ENCODE peak calls at places on chromosomes 12 and 14, in ten cellular contexts. N is lower leg skin; Z is NCI-H1105 treated with DMSO at 0.1 percent for 48 hours; S is ELF-1; D is EL; B is GM06990; E is hypothalamus; G is activated naive CD4-positive, alpha-beta T cell treated with Interleukin-2 at 50 U/mL for 16 hours; U is NCI-H748 treated with DMSO at 0.1 percent for 48 hours; O is GM19239. K is an unnamed sample.

GRCh38 chr14:76957224-76957881 is 71.2 kb downstream of the IRF2BPL start:
- DNase-seq in N (no peak), Z (peak; percentile 19), S (peak; percentile 53), D (no peak), B (no peak), E (no peak), G (no peak), U (no peak), O (no peak), K (no peak)

GRCh38 chr12:78584695-78585094 is 279.9 kb upstream of the SYT1 start:
- DNase-seq in N (no peak), Z (no peak), S (peak; percentile 37), D (peak; percentile 29), B (no peak), E (no peak), G (no peak), U (no peak), O (no peak), K (no peak)

GRCh38 chr12:9378430-9378835 is 170.2 kb upstream of the PZP start:
- DNase-seq in N (no peak), Z (no peak), S (peak; percentile 45), D (no peak), B (no peak), E (no peak), G (no peak), U (no peak), O (no peak), K (no peak)

GRCh38 chr12:50402270-50403000 is 1.8 kb downstream of the LARP4 start:
- DNase-seq in N (peak; percentile 21), Z (no peak), S (no peak), D (no peak), B (no peak), E (no peak), G (no peak), U (no peak), O (no peak), K (no peak)

GRCh38 chr12:120089105-120089504 is 27.4 kb downstream of the RAB35 start:
- DNase-seq in N (no peak), Z (no peak), S (no peak), D (no peak), B (no peak), E (no peak), G (no peak), U (no peak), O (no peak), K (no peak)

GRCh38 chr12:48817957-48818830 is at the start of gene CACNB3:
- DNase-seq in N (peak; percentile 96), Z (peak; percentile 56), S (peak; percentile 76), D (peak; percentile 67), B (peak; percentile 53), E (no peak), G (peak; percentile 84), U (peak; percentile 66), O (peak; percentile 69), K (peak; percentile 60)

GRCh38 chr14:90336401-90336800 is 4.7 kb upstream of the NRDE2 start:
- DNase-seq in N (no peak), Z (no peak), S (no peak), D (no peak), B (no peak), E (no peak), G (no peak), U (no peak), O (no peak), K (no peak)

GRCh38 chr12:113306382-113306781 is 28.5 kb downstream of the SLC8B1 start:
- DNase-seq in N (no peak), Z (no peak), S (no peak), D (no peak), B (no peak), E (no peak), G (no peak), U (no peak), O (no peak), K (no peak)

GRCh38 chr12:10717410-10717809 is 5.7 kb downstream of the YBX3 start:
- DNase-seq in N (no peak), Z (peak; percentile 15), S (no peak), D (peak; percentile 35), B (no peak), E (no peak), G (no peak), U (no peak), O (no peak), K (no peak)

GRCh38 chr12:69984216-69984615 is 159.2 kb downstream of the MYRFL start:
- DNase-seq in N (no peak), Z (no peak), S (no peak), D (peak; percentile 16), B (no peak), E (no peak), G (no peak), U (no peak), O (no peak), K (no peak)

GRCh38 chr12:68119724-68120211 is 39.8 kb downstream of the IFNG start:
- DNase-seq in N (no peak), Z (peak; percentile 47), S (no peak), D (no peak), B (peak; percentile 41), E (no peak), G (peak; percentile 77), U (peak; percentile 70), O (peak; percentile 27), K (peak; percentile 44)

GRCh38 chr14:61584258-61584657 is 111.1 kb upstream of the HIF1A start:
- DNase-seq in N (no peak), Z (no peak), S (no peak), D (peak; percentile 85), B (no peak), E (no peak), G (no peak), U (no peak), O (no peak), K (no peak)

GRCh38 chr14:88961214-88961613 is 136.8 kb downstream of the TTC8 start:
- DNase-seq in N (no peak), Z (no peak), S (no peak), D (no peak), B (no peak), E (no peak), G (no peak), U (no peak), O (no peak), K (no peak)

GRCh38 chr12:5716221-5716620 is 228.8 kb downstream of the ANO2 start:
- DNase-seq in N (no peak), Z (no peak), S (no peak), D (peak; percentile 52), B (no peak), E (no peak), G (no peak), U (no peak), O (no peak), K (no peak)

GRCh38 chr14:67357583-67358354 is 1.8 kb downstream of the ATP6V1D start:
- DNase-seq in N (no peak), Z (no peak), S (peak; percentile 20), D (peak; percentile 19), B (no peak), E (no peak), G (no peak), U (no peak), O (no peak), K (no peak)

GRCh38 chr14:94051779-94052178 is 25.6 kb downstream of the OTUB2 start:
- DNase-seq in N (no peak), Z (no peak), S (no peak), D (no peak), B (no peak), E (no peak), G (no peak), U (no peak), O (no peak), K (no peak)

GRCh38 chr14:101598159-101598558 is 36.9 kb downstream of the DIO3 start:
- DNase-seq in N (peak; percentile 46), Z (no peak), S (no peak), D (no peak), B (no peak), E (no peak), G (no peak), U (no peak), O (no peak), K (no peak)

GRCh38 chr12:61870658-61871559 is 389.3 kb upstream of the USP15 start:
- DNase-seq in N (no peak), Z (no peak), S (no peak), D (no peak), B (no peak), E (no peak), G (no peak), U (no peak), O (no peak), K (no peak)

GRCh38 chr12:94308612-94309011 is 151.1 kb downstream of the CEP83 start:
- DNase-seq in N (no peak), Z (no peak), S (no peak), D (no peak), B (peak; percentile 13), E (no peak), G (no peak), U (no peak), O (no peak), K (no peak)

GRCh38 chr14:70013269-70013873 is 134.2 kb downstream of the SMOC1 start:
- DNase-seq in N (peak; percentile 66), Z (no peak), S (peak; percentile 40), D (peak; percentile 17), B (no peak), E (no peak), G (no peak), U (no peak), O (peak; percentile 33), K (no peak)

GRCh38 chr14:23132970-23133369 is 13.9 kb upstream of the CEBPE start:
- DNase-seq in N (no peak), Z (no peak), S (no peak), D (no peak), B (no peak), E (no peak), G (no peak), U (no peak), O (no peak), K (no peak)